ENCODE peak calls at places on chromosome 1, in six cellular contexts. E is lower lobe of right lung; U is PC-9; W is fibroblast of lung; H is CD8-positive, alpha-beta memory T cell; O is aorta. R is an unnamed sample. For H3K4me1, the result is how much of the 10 kb centered on the place peaks cover.

GRCh38 chr1:114292194-114292593 is 138.5 kb upstream of the SYT6 start:
- DNase-seq in W (no peak), H (no peak), E (no peak), U (no peak), O (no peak), R (no peak)

GRCh38 chr1:215878128-215878527 is 311.0 kb downstream of the KCTD3 start:
- DNase-seq in H (no peak), U (no peak), E (no peak), O (no peak), W (peak), R (no peak)

GRCh38 chr1:151238467-151238739 is 16.1 kb upstream of the PSMD4 start:
- DNase-seq in U (no peak), H (no peak), O (no peak), W (peak), E (no peak), R (no peak)

GRCh38 chr1:173270243-173270642 is 63.1 kb upstream of the TNFSF4 start:
- DNase-seq in U (no peak), H (no peak), O (no peak), E (no peak), W (no peak), R (no peak)

GRCh38 chr1:85404393-85404792 is 60.6 kb downstream of the DDAH1 start:
- DNase-seq in O (no peak), U (no peak), W (no peak), H (no peak), E (no peak), R (no peak)

GRCh38 chr1:36207339-36207738 is 16.9 kb upstream of the THRAP3 start:
- DNase-seq in U (no peak), H (no peak), E (peak), O (peak), W (peak), R (no peak)

GRCh38 chr1:1223891-1224290 is 7.9 kb downstream of the SDF4 start:
- DNase-seq in W (no peak), H (no peak), E (no peak), O (no peak), U (no peak), R (no peak)

GRCh38 chr1:218209351-218209861 is 75.7 kb upstream of the RRP15 start:
- DNase-seq in H (no peak), E (no peak), O (no peak), W (peak), U (peak), R (no peak)

GRCh38 chr1:160789702-160790611 is 6.0 kb upstream of the LY9 start:
- DNase-seq in E (no peak), O (no peak), H (no peak), U (no peak), W (no peak), R (peak)

GRCh38 chr1:204074274-204075115 is 1.6 kb downstream of the SOX13 start:
- DNase-seq in U (no peak), O (peak), W (peak), H (no peak), E (peak), R (no peak)

GRCh38 chr1:161915978-161916377 is 107.7 kb downstream of the OLFML2B start:
- DNase-seq in U (no peak), H (no peak), W (no peak), E (no peak), O (no peak), R (no peak)

GRCh38 chr1:3668585-3669300 is 16.4 kb downstream of the TP73 start:
- DNase-seq in H (no peak), W (peak), E (peak), U (peak), O (peak), R (no peak)

GRCh38 chr1:202058001-202058908 is 47.9 kb downstream of the ELF3 start:
- DNase-seq in U (peak), W (peak), O (no peak), E (no peak), H (no peak), R (no peak)

GRCh38 chr1:222390181-222390580 is 157.7 kb downstream of the HHIPL2 start:
- DNase-seq in O (no peak), W (peak), E (no peak), U (no peak), H (no peak), R (no peak)

GRCh38 chr1:15525043-15525958 is 1.3 kb upstream of the CASP9 start:
- DNase-seq in U (no peak), H (peak), E (peak), O (peak), W (no peak), R (no peak)

GRCh38 chr1:151222130-151222529 is 23.8 kb downstream of the PIP5K1A start:
- DNase-seq in W (no peak), U (no peak), O (no peak), E (no peak), H (no peak), R (no peak)

GRCh38 chr1:236639686-236640085 is 35.4 kb upstream of the HEATR1 start:
- DNase-seq in O (no peak), U (no peak), E (no peak), W (no peak), H (no peak), R (no peak)

GRCh38 chr1:155175927-155176371 is 2.3 kb downstream of the TRIM46 start:
- DNase-seq in U (no peak), O (peak), W (no peak), H (no peak), E (peak), R (no peak)

GRCh38 chr1:29636936-29637335 is 400.6 kb downstream of the PTPRU start:
- DNase-seq in U (no peak), W (no peak), H (no peak), O (no peak), E (no peak), R (no peak)

GRCh38 chr1:147115496-147115895 is 56.8 kb downstream of the PRKAB2 start:
- DNase-seq in H (no peak), O (no peak), U (no peak), W (no peak), E (no peak), R (no peak)

GRCh38 chr1:109787845-109788605 is 24.3 kb upstream of the EPS8L3 start:
- DNase-seq in W (no peak), U (no peak), O (no peak), E (peak), H (no peak), R (no peak)

GRCh38 chr1:32868085-32868484 is 2.6 kb downstream of the FNDC5 start:
- DNase-seq in O (no peak), H (no peak), W (no peak), U (no peak), E (no peak), R (no peak)

GRCh38 chr1:169595764-169596711 is 9.8 kb upstream of the F5 start:
- DNase-seq in O (no peak), W (peak), E (no peak), H (no peak), U (no peak), R (no peak)

GRCh38 chr1:54365020-54365797 is 41.0 kb downstream of the SSBP3 start:
- DNase-seq in W (no peak), H (no peak), E (no peak), O (no peak), U (no peak), R (no peak)

GRCh38 chr1:2386636-2387611 is 4.4 kb downstream of the MORN1 start:
- DNase-seq in W (no peak), E (peak), H (no peak), O (peak), U (peak), R (no peak)

GRCh38 chr1:193589597-193590040 is 403.2 kb upstream of the B3GALT2 start:
- DNase-seq in H (no peak), E (no peak), O (no peak), U (no peak), W (peak), R (no peak)

GRCh38 chr1:12230549-12231275 is 882 bp downstream of the VPS13D start:
- DNase-seq in E (peak), U (no peak), H (peak), O (peak), W (no peak), R (no peak)

GRCh38 chr1:35886606-35887431 is 3.8 kb downstream of the AGO1 start:
- DNase-seq in W (no peak), E (no peak), H (no peak), U (no peak), O (no peak), R (no peak)

GRCh38 chr1:35807614-35808375 is at the start of gene AGO4:
- DNase-seq in U (no peak), W (peak), H (peak), E (peak), O (peak), R (peak)

GRCh38 chr1:17765444-17766411 is 10.6 kb downstream of the ACTL8 start:
- DNase-seq in W (peak), E (no peak), U (no peak), O (peak), H (no peak), R (no peak)

GRCh38 chr1:103461171-103462105 is 64.1 kb upstream of the RNPC3 start:
- DNase-seq in W (peak), H (no peak), O (no peak), E (no peak), U (no peak), R (no peak)

GRCh38 chr1:111202707-111203623 is 2.5 kb upstream of the DENND2D start:
- DNase-seq in E (no peak), U (peak), H (no peak), O (no peak), W (no peak), R (no peak)

GRCh38 chr1:168693872-168694238 is 35.2 kb downstream of the DPT start:
- DNase-seq in O (no peak), U (no peak), H (no peak), E (no peak), W (no peak), R (no peak)

GRCh38 chr1:109768335-109768650 is 4.6 kb upstream of the EPS8L3 start:
- DNase-seq in O (peak), W (no peak), E (no peak), H (no peak), U (no peak), R (no peak)

GRCh38 chr1:22607154-22607553 is 29.3 kb upstream of the C1QA start:
- DNase-seq in O (no peak), W (no peak), H (no peak), U (no peak), E (peak), R (no peak)
- H3K4me1 ChIP-seq in O (under half), W (under half), H (under half), U (under half), E (under half), R (under half)

DNA sequence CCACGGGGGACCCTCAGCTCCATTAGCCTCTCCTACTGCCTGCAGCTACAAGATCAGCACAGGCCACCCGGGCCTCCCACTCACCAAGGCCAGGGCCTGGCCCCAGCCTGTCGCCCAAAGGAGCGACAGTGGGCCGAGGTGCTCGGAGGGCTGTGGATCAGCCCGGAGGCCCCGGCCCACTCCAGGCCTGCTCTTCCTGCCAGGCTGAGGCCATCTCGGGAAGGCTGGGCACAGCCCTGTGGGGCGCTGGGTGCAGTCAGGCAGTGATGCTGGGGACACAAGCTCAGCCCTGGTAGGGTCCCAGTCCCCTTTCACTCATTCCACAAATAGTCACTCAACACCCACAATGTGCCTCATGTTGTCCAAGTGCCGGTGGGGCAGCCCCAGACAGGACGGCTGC is 58.8 kb downstream of the CASZ1 start:
- DNase-seq in O (no peak), U (no peak), E (no peak), W (no peak), H (no peak), R (no peak)
- H3K27ac ChIP-seq in O (no peak), U (no peak), E (peak), W (no peak), H (no peak), R (no peak)

GRCh38 chr1:189175889-189176288 is 1301.8 kb downstream of the BRINP3 start:
- DNase-seq in O (no peak), E (no peak), H (no peak), W (no peak), U (no peak), R (no peak)
- H3K4me1 ChIP-seq in O (under half), E (under half), H (under half), W (under half), U (under half), R (under half)

GRCh38 chr1:27306071-27306470 is 15.9 kb upstream of the TMEM222 start:
- DNase-seq in E (no peak), H (no peak), U (no peak), W (no peak), O (no peak), R (no peak)
- H3K27ac ChIP-seq in E (no peak), H (no peak), U (no peak), W (no peak), O (no peak), R (no peak)

DNA sequence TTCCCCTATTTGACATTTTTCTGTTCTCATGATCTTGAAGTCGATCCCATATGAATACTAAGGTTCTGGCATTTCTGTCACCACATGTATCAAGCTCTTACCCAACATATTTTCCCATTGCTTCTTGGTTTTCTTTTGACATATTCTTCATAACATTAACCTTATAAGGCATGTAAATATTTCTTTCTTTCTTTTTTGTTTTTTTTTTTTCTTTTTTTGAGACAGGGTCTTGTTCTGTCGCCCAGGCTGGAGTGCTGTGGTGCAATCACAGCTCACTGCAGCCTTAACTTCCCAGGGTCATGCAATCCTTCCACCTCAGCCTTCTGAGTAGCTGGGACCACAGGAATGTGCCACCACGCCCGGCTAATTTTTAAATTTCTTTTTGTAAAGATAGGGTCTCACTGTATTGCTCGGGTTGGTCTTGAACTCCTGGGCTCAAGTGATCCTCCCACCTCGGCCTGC is 33.1 kb upstream of the ERRFI1 start:
- DNase-seq in W (peak), O (peak), H (no peak), U (peak), E (no peak), R (no peak)
- H3K4me1 ChIP-seq in W (under half), O (under half), H (under half), U (half or more), E (under half), R (under half)

DNA sequence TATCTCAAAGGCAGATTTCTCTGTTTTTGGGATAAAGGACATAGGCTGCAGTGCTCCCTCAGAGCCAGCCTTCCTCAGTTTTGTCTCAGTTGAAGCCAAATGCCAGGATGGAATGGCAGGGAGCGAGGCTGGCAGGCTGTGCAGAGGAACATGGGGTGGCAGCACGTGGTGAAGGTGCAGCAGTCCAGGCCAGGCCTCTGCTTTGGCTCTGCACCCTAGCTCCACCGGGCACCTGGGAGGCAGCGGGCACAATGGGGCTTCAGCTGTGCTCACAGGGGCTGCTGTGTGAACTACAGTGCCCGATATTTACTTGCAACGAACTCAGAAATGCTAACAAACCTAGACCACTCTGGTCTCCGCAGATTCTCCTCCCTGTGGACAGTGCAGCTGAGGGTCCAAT is 319.6 kb downstream of the ZNF326 start:
- DNase-seq in W (no peak), E (no peak), U (no peak), H (no peak), O (no peak), R (no peak)
- H3K27ac ChIP-seq in W (no peak), E (no peak), U (no peak), H (no peak), O (no peak), R (no peak)

GRCh38 chr1:40795811-40796586 is 12.4 kb downstream of the KCNQ4 start:
- DNase-seq in O (no peak), U (no peak), W (no peak), H (no peak), E (no peak), R (peak)

GRCh38 chr1:40793617-40794016 is 10.0 kb downstream of the KCNQ4 start:
- DNase-seq in W (no peak), E (no peak), O (no peak), U (no peak), H (no peak), R (no peak)

GRCh38 chr1:40792036-40792435 is 8.4 kb downstream of the KCNQ4 start:
- DNase-seq in E (no peak), O (no peak), W (no peak), U (no peak), H (no peak), R (no peak)

GRCh38 chr1:40794915-40795715 is 11.5 kb downstream of the KCNQ4 start:
- DNase-seq in H (peak), E (no peak), O (no peak), U (no peak), W (no peak), R (no peak)

GRCh38 chr1:40794048-40794447 is 10.5 kb downstream of the KCNQ4 start:
- DNase-seq in H (no peak), E (no peak), U (no peak), O (no peak), W (no peak), R (no peak)
- H3K4me1 ChIP-seq in H (under half), E (under half), U (under half), O (under half), W (under half), R (under half)

R was measured in CD4-positive, CD25-positive, alpha-beta regulatory T cell.